ENCODE peak calls at places on chromosomes 5 and 9, in nine cellular contexts. Y is WTC11; V is HT1080; R is SJCRH30; J is HuH-7; I is stimulated activated CD4-positive, alpha-beta T cell treated with anti-CD3 and anti-CD28 coated beads, Interleukin-4, amount 100 ng/mL, for 1 hour; O is lung microvascular endothelial cell; M is Calu3; L is amniotic stem cell. B is an unnamed sample.

GRCh38 chr5:156310115-156310514 is 16.8 kb upstream of the SGCD start:
- DNase-seq in Y (no peak), V (no peak), R (no peak), J (no peak), I (no peak), O (no peak), M (no peak), L (no peak), B (no peak)

GRCh38 chr9:75683591-75683990 is 206.9 kb upstream of the PCSK5 start:
- DNase-seq in Y (no peak), V (peak; percentile 50), R (no peak), J (no peak), I (no peak), O (no peak), M (no peak), L (no peak), B (no peak)

GRCh38 chr5:173238312-173239232 is 3.6 kb upstream of the NKX2-5 start:
- DNase-seq in Y (no peak), V (no peak), R (no peak), J (peak; percentile 72), I (no peak), O (peak; percentile 23), M (no peak), L (no peak), B (no peak)

GRCh38 chr9:72947987-72948465 is 4.8 kb downstream of the ALDH1A1 start:
- DNase-seq in Y (no peak), V (no peak), R (no peak), J (no peak), I (no peak), O (peak; percentile 40), M (no peak), L (no peak), B (no peak)

GRCh38 chr9:122202099-122202498 is 26.7 kb downstream of the LHX6 start:
- DNase-seq in Y (no peak), V (no peak), R (no peak), J (no peak), I (no peak), O (no peak), M (no peak), L (no peak), B (no peak)

GRCh38 chr5:43140286-43140685 is 19.6 kb downstream of the ZNF131 start:
- DNase-seq in Y (no peak), V (no peak), R (no peak), J (no peak), I (no peak), O (no peak), M (no peak), L (no peak), B (no peak)

GRCh38 chr5:93604119-93604963 is 21.3 kb downstream of the NR2F1 start:
- DNase-seq in Y (peak; percentile 50), V (no peak), R (no peak), J (no peak), I (no peak), O (no peak), M (no peak), L (no peak), B (no peak)

GRCh38 chr5:72328172-72328571 is 8.0 kb downstream of the PTCD2 start:
- DNase-seq in Y (no peak), V (peak; percentile 79), R (no peak), J (no peak), I (no peak), O (no peak), M (no peak), L (no peak), B (no peak)

GRCh38 chr9:86500667-86501435 is 146.6 kb upstream of the TUT7 start:
- DNase-seq in Y (no peak), V (peak; percentile 71), R (no peak), J (no peak), I (no peak), O (no peak), M (no peak), L (peak; percentile 72), B (no peak)

GRCh38 chr9:109448223-109448622 is 49.9 kb downstream of the PTPN3 start:
- DNase-seq in Y (no peak), V (peak; percentile 93), R (peak; percentile 51), J (no peak), I (no peak), O (no peak), M (no peak), L (no peak), B (no peak)

GRCh38 chr5:139251281-139251687 is 42.3 kb upstream of the MATR3 start:
- DNase-seq in Y (no peak), V (no peak), R (no peak), J (no peak), I (peak; percentile 24), O (peak; percentile 71), M (no peak), L (no peak), B (peak; percentile 58)

GRCh38 chr5:177089146-177089545 is 2.4 kb downstream of the FGFR4 start:
- DNase-seq in Y (no peak), V (no peak), R (no peak), J (no peak), I (no peak), O (peak; percentile 45), M (no peak), L (no peak), B (no peak)

GRCh38 chr5:102797485-102797884 is 42.4 kb downstream of the PAM start:
- DNase-seq in Y (no peak), V (no peak), R (no peak), J (no peak), I (no peak), O (no peak), M (no peak), L (no peak), B (no peak)

GRCh38 chr5:68252678-68253520 is 37.3 kb downstream of the PIK3R1 start:
- DNase-seq in Y (peak; percentile 67), V (peak; percentile 44), R (peak; percentile 73), J (peak; percentile 49), I (peak; percentile 51), O (peak; percentile 85), M (peak; percentile 67), L (peak; percentile 66), B (peak; percentile 58)

GRCh38 chr9:8855046-8855445 is 1055.5 kb upstream of the DMAC1 start:
- DNase-seq in Y (no peak), V (peak; percentile 32), R (peak; percentile 68), J (no peak), I (no peak), O (peak; percentile 51), M (no peak), L (no peak), B (no peak)

GRCh38 chr9:116181853-116182610 is 28.4 kb downstream of the PAPPA start:
- DNase-seq in Y (no peak), V (no peak), R (no peak), J (no peak), I (no peak), O (no peak), M (no peak), L (no peak), B (no peak)

GRCh38 chr9:106928350-106928749 is 65.4 kb downstream of the ZNF462 start:
- DNase-seq in Y (no peak), V (no peak), R (no peak), J (no peak), I (no peak), O (no peak), M (no peak), L (no peak), B (no peak)

GRCh38 chr9:81492710-81493447 is 196.5 kb downstream of the TLE1 start:
- DNase-seq in Y (no peak), V (peak; percentile 93), R (peak; percentile 89), J (peak; percentile 55), I (no peak), O (no peak), M (peak; percentile 2), L (peak; percentile 74), B (no peak)

GRCh38 chr9:100324594-100325200 is 28.0 kb downstream of the TEX10 start:
- DNase-seq in Y (no peak), V (no peak), R (peak; percentile 49), J (peak; percentile 6), I (no peak), O (peak; percentile 54), M (no peak), L (no peak), B (no peak)

GRCh38 chr9:95017661-95018060 is 291.2 kb downstream of the AOPEP start:
- DNase-seq in Y (no peak), V (no peak), R (no peak), J (no peak), I (no peak), O (no peak), M (no peak), L (no peak), B (no peak)

GRCh38 chr5:134524219-134524825 is 1.1 kb upstream of the JADE2 start:
- DNase-seq in Y (peak; percentile 88), V (peak; percentile 77), R (peak; percentile 50), J (peak; percentile 62), I (peak; percentile 66), O (peak; percentile 49), M (peak; percentile 87), L (no peak), B (peak; percentile 90)

GRCh38 chr9:127174386-127175318 is 52.2 kb upstream of the ANGPTL2 start:
- DNase-seq in Y (no peak), V (no peak), R (no peak), J (no peak), I (no peak), O (no peak), M (no peak), L (no peak), B (no peak)

GRCh38 chr5:95644351-95645042 is 2.1 kb upstream of the RFESD start:
- DNase-seq in Y (peak; percentile 42), V (peak; percentile 67), R (peak; percentile 77), J (peak; percentile 38), I (peak; percentile 27), O (peak; percentile 66), M (peak; percentile 59), L (no peak), B (peak; percentile 62)

GRCh38 chr5:78399115-78399514 is 38.7 kb downstream of the SCAMP1 start:
- DNase-seq in Y (no peak), V (no peak), R (peak; percentile 24), J (no peak), I (no peak), O (no peak), M (no peak), L (no peak), B (no peak)

GRCh38 chr9:93130861-93131481 is 3.1 kb downstream of the NINJ1 start:
- DNase-seq in Y (no peak), V (no peak), R (no peak), J (no peak), I (no peak), O (peak; percentile 56), M (no peak), L (no peak), B (no peak)

GRCh38 chr9:70205366-70206020 is 53.3 kb upstream of the SMC5 start:
- DNase-seq in Y (no peak), V (no peak), R (peak; percentile 23), J (no peak), I (no peak), O (no peak), M (no peak), L (no peak), B (no peak)

GRCh38 chr9:90343360-90343759 is 299.3 kb downstream of the DIRAS2 start:
- DNase-seq in Y (no peak), V (peak; percentile 5), R (peak; percentile 47), J (no peak), I (no peak), O (no peak), M (no peak), L (no peak), B (no peak)

GRCh38 chr9:16267336-16268036 is 603.0 kb downstream of the BNC2 start:
- DNase-seq in Y (no peak), V (peak; percentile 24), R (no peak), J (no peak), I (no peak), O (no peak), M (no peak), L (peak; percentile 22), B (peak; percentile 20)

GRCh38 chr9:110382731-110383130 is 45.1 kb upstream of the TXNDC8 start:
- DNase-seq in Y (no peak), V (no peak), R (no peak), J (no peak), I (no peak), O (no peak), M (no peak), L (no peak), B (no peak)

GRCh38 chr5:8908055-8908683 is 637.7 kb downstream of the SEMA5A start:
- DNase-seq in Y (peak; percentile 78), V (peak; percentile 84), R (peak; percentile 53), J (peak; percentile 9), I (no peak), O (peak; percentile 26), M (peak; percentile 15), L (no peak), B (peak; percentile 41)

GRCh38 chr5:124030043-124030461 is 518.1 kb downstream of the CSNK1G3 start:
- DNase-seq in Y (no peak), V (no peak), R (no peak), J (no peak), I (no peak), O (no peak), M (no peak), L (no peak), B (no peak)